ENCODE peak calls at places on chromosomes 6 and 20, in nine cellular contexts. O, Q, C, K, F, M, I, U and A are unnamed samples.

GRCh38 chr6:46933751-46934150 is 12.0 kb upstream of the ADGRF5 start:
- DNase-seq in O (no peak), Q (no peak), C (no peak), K (no peak), F (no peak), M (no peak), I (no peak), U (no peak), A (no peak)

GRCh38 chr6:9540534-9541126 is 874.2 kb downstream of the TFAP2A start:
- DNase-seq in O (no peak), Q (no peak), C (peak; percentile 58), K (peak; percentile 47), F (peak; percentile 8), M (no peak), I (no peak), U (no peak), A (no peak)

GRCh38 chr6:138455746-138456392 is 43.4 kb downstream of the NHSL1 start:
- DNase-seq in O (no peak), Q (no peak), C (peak; percentile 83), K (peak; percentile 87), F (peak; percentile 46), M (no peak), I (no peak), U (no peak), A (no peak)

GRCh38 chr6:108953681-108954080 is 105.5 kb downstream of the ARMC2 start:
- DNase-seq in O (no peak), Q (no peak), C (no peak), K (no peak), F (no peak), M (no peak), I (no peak), U (no peak), A (no peak)

GRCh38 chr20:52103469-52103910 is 88.1 kb downstream of the ZFP64 start:
- DNase-seq in O (no peak), Q (no peak), C (peak; percentile 30), K (no peak), F (no peak), M (no peak), I (no peak), U (no peak), A (no peak)

GRCh38 chr20:38723069-38723981 is 961 bp upstream of the SLC32A1 start:
- DNase-seq in O (no peak), Q (no peak), C (no peak), K (no peak), F (no peak), M (no peak), I (no peak), U (no peak), A (no peak)

GRCh38 chr6:83308833-83309232 is 115.7 kb downstream of the RWDD2A start:
- DNase-seq in O (no peak), Q (no peak), C (no peak), K (no peak), F (no peak), M (no peak), I (no peak), U (no peak), A (no peak)

GRCh38 chr6:158630944-158631616 is 13.5 kb downstream of the DYNLT1 start:
- DNase-seq in O (peak; percentile 56), Q (peak; percentile 50), C (peak; percentile 45), K (no peak), F (no peak), M (no peak), I (peak; percentile 21), U (peak; percentile 46), A (no peak)

GRCh38 chr20:44959082-44959895 is 908 bp downstream of the TOMM34 start:
- DNase-seq in O (no peak), Q (no peak), C (peak; percentile 76), K (no peak), F (peak; percentile 22), M (peak; percentile 34), I (peak; percentile 40), U (no peak), A (no peak)

GRCh38 chr20:44961024-44961866 is 1.0 kb upstream of the TOMM34 start:
- DNase-seq in O (no peak), Q (no peak), C (no peak), K (no peak), F (no peak), M (no peak), I (no peak), U (no peak), A (no peak)

GRCh38 chr20:44961868-44962267 is 1.7 kb upstream of the TOMM34 start:
- DNase-seq in O (no peak), Q (no peak), C (peak; percentile 23), K (no peak), F (no peak), M (no peak), I (no peak), U (no peak), A (no peak)

GRCh38 chr20:44958276-44958675 is 1.9 kb downstream of the TOMM34 start:
- DNase-seq in O (no peak), Q (no peak), C (no peak), K (no peak), F (no peak), M (no peak), I (no peak), U (no peak), A (no peak)

DNA sequence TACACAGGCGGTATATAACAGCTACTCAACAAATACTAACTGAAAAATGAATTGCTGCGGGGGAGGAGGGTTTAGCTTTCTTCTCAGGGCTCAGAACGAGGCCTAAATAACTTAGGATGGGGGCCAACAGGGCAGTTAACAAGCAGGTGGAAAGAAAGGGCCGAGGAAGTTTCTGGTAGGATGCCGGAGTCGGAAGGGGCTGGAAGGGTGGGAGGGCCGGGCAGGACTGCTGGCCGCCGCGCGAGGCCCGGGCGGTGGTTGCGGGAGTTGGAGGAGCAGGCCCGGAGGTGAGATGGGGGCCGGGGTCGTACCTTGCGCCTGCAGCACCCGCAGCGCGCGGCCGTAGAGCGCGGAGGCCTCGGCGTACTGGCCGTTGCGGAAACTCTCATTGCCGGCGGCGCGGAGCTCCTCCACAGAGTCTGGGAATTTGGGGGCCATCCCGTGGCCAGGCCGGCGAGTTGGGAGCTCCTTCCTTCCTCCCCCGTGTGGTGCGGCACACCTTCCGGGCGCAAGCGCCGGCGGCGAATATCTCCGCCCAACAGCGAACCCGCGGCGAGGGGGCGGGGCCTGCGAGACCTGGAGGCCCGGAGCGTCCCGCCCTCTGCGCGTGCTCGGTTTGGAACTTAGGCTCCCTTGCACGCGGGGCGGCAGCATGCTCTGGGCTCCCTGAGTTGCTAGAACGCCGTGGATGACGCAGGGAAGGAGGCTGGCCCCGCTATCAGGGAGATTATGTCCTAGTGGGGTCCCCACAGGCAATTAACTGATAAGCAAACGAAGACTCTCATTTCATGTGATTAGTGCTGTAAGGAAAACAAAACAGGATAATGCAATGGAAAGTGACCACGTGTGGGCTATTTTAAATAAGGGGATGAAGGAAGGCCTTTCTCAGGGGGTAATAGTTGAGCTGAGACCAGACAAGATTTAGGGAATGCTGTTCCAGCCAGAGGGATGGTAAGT is at the start of gene TOMM34:
- DNase-seq in O (peak; percentile 96), Q (peak; percentile 92), C (peak; percentile 90), K (peak; percentile 88), F (peak; percentile 96), M (peak; percentile 96), I (peak; percentile 98), U (peak; percentile 97), A (peak; percentile 99)
- TF ChIP-seq POLR2A in O (peak; percentile 27), Q (peak; percentile 75), C (peak; percentile 85), K (peak; percentile 45), F (peak; percentile 83), M (peak; percentile 63), I (no peak), U (peak; percentile 90), A (no peak)

DNA sequence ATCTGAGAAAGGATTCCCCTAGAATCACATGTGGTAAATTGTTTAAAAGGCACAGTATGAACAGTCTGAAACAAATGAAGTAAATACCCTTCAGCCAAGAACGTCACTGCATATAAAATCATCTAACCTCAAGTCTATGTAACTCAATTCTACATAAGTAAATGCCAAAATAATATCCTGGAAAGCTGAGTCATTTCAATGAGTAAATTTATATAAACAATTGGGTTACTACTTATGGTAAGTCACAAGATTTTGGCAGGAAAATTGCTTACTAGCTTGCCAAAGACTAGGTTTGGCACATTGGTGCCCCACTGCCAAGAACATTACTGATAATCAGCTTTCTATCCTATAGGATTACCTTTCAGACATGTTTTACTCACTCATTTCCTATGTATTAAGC is 8.4 kb downstream of the GMDS start:
- DNase-seq in O (no peak), Q (no peak), C (peak; percentile 87), K (no peak), F (no peak), M (no peak), I (no peak), U (no peak), A (no peak)
- H3K27me3 ChIP-seq in O (no peaks in the 10 kb centered on the region), Q (no peaks in the 10 kb centered on the region), C (no peaks in the 10 kb centered on the region), K (no peaks in the 10 kb centered on the region), F (no peaks in the 10 kb centered on the region), M (no peaks in the 10 kb centered on the region), I (no peaks in the 10 kb centered on the region), U (no peaks in the 10 kb centered on the region), A (no peaks in the 10 kb centered on the region)

GRCh38 chr20:23350007-23350854 is at the start of gene NXT1:
- DNase-seq in O (peak; percentile 98), Q (peak; percentile 98), C (peak; percentile 98), K (peak; percentile 98), F (peak; percentile 98), M (peak; percentile 98), I (peak; percentile 97), U (peak; percentile 98), A (peak; percentile 98)
- TF ChIP-seq POLR2A in O (peak; percentile 53), Q (peak; percentile 89), C (peak; percentile 19), K (peak; percentile 46), F (peak; percentile 96), M (peak; percentile 81), I (peak; percentile 10), U (peak; percentile 81), A (peak; percentile 79)

GRCh38 chr6:44271914-44272313 is 1.7 kb downstream of the TMEM151B start:
- DNase-seq in O (no peak), Q (no peak), C (no peak), K (no peak), F (no peak), M (no peak), I (no peak), U (no peak), A (peak; percentile 17)

GRCh38 chr6:44269168-44269920 is 906 bp upstream of the TMEM151B start:
- DNase-seq in O (no peak), Q (no peak), C (no peak), K (no peak), F (no peak), M (no peak), I (no peak), U (no peak), A (peak; percentile 48)

GRCh38 chr6:44271406-44271723 is 1.1 kb downstream of the TMEM151B start:
- DNase-seq in O (no peak), Q (no peak), C (no peak), K (no peak), F (no peak), M (no peak), I (no peak), U (no peak), A (peak; percentile 51)

GRCh38 chr6:44269921-44270525 is at the start of gene TMEM151B:
- DNase-seq in O (no peak), Q (no peak), C (no peak), K (no peak), F (no peak), M (no peak), I (no peak), U (no peak), A (no peak)

DNA sequence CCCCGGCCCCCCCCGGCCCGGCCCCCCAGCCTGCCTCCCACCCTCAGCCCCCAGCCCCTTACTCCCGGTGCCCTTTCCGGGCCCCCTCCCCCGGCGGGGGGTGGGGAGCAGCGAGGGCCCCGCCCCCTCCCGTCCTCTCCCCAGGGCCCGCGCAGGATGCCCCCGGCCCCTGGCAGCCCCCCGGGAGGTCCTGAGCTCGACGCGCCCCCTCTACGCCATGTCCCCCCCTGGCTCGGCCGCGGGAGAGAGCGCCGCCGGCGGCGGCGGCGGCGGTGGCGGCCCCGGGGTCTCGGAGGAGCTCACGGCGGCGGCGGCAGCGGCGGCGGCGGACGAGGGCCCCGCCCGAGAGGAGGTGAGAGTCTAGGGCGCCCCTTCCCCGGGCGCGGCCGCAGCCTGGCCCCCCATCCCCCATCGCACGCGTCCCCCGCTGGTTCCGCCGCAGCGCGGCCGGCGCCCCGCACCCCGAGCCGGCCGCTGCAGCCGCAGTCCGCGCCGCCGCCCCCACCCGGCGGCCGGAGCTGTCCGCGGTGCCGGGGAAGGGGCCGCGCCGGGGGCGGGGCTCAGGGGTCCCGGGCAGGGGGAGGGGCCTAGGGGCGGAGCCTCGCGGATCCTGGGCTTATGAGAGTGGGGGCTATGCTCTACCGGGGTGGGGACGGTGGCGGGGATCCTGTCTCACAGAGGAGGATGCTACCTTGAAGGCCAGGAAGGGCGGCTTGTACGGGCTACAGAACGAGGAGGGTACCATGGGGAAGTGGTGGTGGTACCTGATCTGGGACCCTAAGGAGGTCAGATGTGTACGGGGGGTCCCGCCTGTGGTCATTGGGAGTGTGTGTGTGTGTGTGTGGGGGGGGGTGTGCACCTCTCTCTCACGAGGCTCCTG is 516 bp downstream of the TMEM151B start:
- DNase-seq in O (no peak), Q (no peak), C (no peak), K (no peak), F (no peak), M (no peak), I (no peak), U (no peak), A (peak; percentile 77)
- H3K27me3 ChIP-seq in O (peaks cover 30% of the 10 kb centered on the region), Q (peaks cover 12% of the 10 kb centered on the region), C (peaks cover 28% of the 10 kb centered on the region), K (no peaks in the 10 kb centered on the region), F (no peaks in the 10 kb centered on the region), M (peaks cover 29% of the 10 kb centered on the region), I (peaks cover 7% of the 10 kb centered on the region), U (no peaks in the 10 kb centered on the region), A (peaks cover 6% of the 10 kb centered on the region)